ENCODE peak calls at places on chromosomes 6 and 20, in five cellular contexts. One of them, this sample, is unnamed.

GRCh38 chr20:47456041-47456537 is 45.6 kb upstream of the NCOA3 start:
- DNase-seq in mucosa of descending colon: no peak
- DNase-seq in AG08396: no peak
- DNase-seq in effector CD4-positive, alpha-beta T cell: no peak
- DNase-seq in memory B cell: no peak
- DNase-seq in this sample: no peak

GRCh38 chr6:157266274-157267101 is 56.8 kb downstream of the TMEM242 start:
- DNase-seq in mucosa of descending colon: no peak
- DNase-seq in AG08396: no peak
- DNase-seq in effector CD4-positive, alpha-beta T cell: no peak
- DNase-seq in memory B cell: no peak
- DNase-seq in this sample: no peak

GRCh38 chr20:57082546-57082945 is 183.9 kb downstream of the BMP7 start:
- DNase-seq in mucosa of descending colon: no peak
- DNase-seq in AG08396: no peak
- DNase-seq in effector CD4-positive, alpha-beta T cell: no peak
- DNase-seq in memory B cell: no peak
- DNase-seq in this sample: peak; percentile 28

GRCh38 chr6:34018961-34019606 is 126.8 kb downstream of the GRM4 start:
- DNase-seq in mucosa of descending colon: no peak
- DNase-seq in AG08396: no peak
- DNase-seq in effector CD4-positive, alpha-beta T cell: no peak
- DNase-seq in memory B cell: no peak
- DNase-seq in this sample: no peak

GRCh38 chr6:51753635-51754034 is 333.8 kb downstream of the PKHD1 start:
- DNase-seq in mucosa of descending colon: no peak
- DNase-seq in AG08396: no peak
- DNase-seq in effector CD4-positive, alpha-beta T cell: no peak
- DNase-seq in memory B cell: no peak
- DNase-seq in this sample: no peak

GRCh38 chr20:63259734-63260460 is 5.6 kb upstream of the NKAIN4 start:
- DNase-seq in mucosa of descending colon: no peak
- DNase-seq in AG08396: no peak
- DNase-seq in effector CD4-positive, alpha-beta T cell: no peak
- DNase-seq in memory B cell: no peak
- DNase-seq in this sample: no peak

GRCh38 chr6:84356907-84357306 is 129.5 kb upstream of the CEP162 start:
- DNase-seq in mucosa of descending colon: no peak
- DNase-seq in AG08396: no peak
- DNase-seq in effector CD4-positive, alpha-beta T cell: no peak
- DNase-seq in memory B cell: no peak
- DNase-seq in this sample: no peak

GRCh38 chr20:59219206-59219605 is 55.6 kb downstream of the ZNF831 start:
- DNase-seq in mucosa of descending colon: no peak
- DNase-seq in AG08396: no peak
- DNase-seq in effector CD4-positive, alpha-beta T cell: no peak
- DNase-seq in memory B cell: no peak
- DNase-seq in this sample: no peak

GRCh38 chr6:158027590-158028285 is 46.1 kb downstream of the SYNJ2 start:
- DNase-seq in mucosa of descending colon: peak; percentile 57
- DNase-seq in AG08396: no peak
- DNase-seq in effector CD4-positive, alpha-beta T cell: no peak
- DNase-seq in memory B cell: no peak
- DNase-seq in this sample: no peak

GRCh38 chr6:132730560-132730959 is 16.7 kb upstream of the VNN1 start:
- DNase-seq in mucosa of descending colon: no peak
- DNase-seq in AG08396: peak; percentile 66
- DNase-seq in effector CD4-positive, alpha-beta T cell: no peak
- DNase-seq in memory B cell: no peak
- DNase-seq in this sample: no peak

GRCh38 chr6:52551483-52552277 is 25.2 kb downstream of the TRAM2 start:
- DNase-seq in mucosa of descending colon: peak; percentile 66
- DNase-seq in AG08396: peak; percentile 74
- DNase-seq in effector CD4-positive, alpha-beta T cell: no peak
- DNase-seq in memory B cell: no peak
- DNase-seq in this sample: peak; percentile 56

GRCh38 chr20:54026300-54027064 is 43.9 kb downstream of the BCAS1 start:
- DNase-seq in mucosa of descending colon: no peak
- DNase-seq in AG08396: no peak
- DNase-seq in effector CD4-positive, alpha-beta T cell: no peak
- DNase-seq in memory B cell: no peak
- DNase-seq in this sample: no peak

GRCh38 chr6:141587482-141588266 is 545.1 kb upstream of the GJE1 start:
- DNase-seq in mucosa of descending colon: no peak
- DNase-seq in AG08396: peak; percentile 49
- DNase-seq in effector CD4-positive, alpha-beta T cell: no peak
- DNase-seq in memory B cell: no peak
- DNase-seq in this sample: no peak

GRCh38 chr6:95120984-95121383 is 456.4 kb upstream of the MANEA start:
- DNase-seq in mucosa of descending colon: no peak
- DNase-seq in AG08396: no peak
- DNase-seq in effector CD4-positive, alpha-beta T cell: no peak
- DNase-seq in memory B cell: no peak
- DNase-seq in this sample: no peak

GRCh38 chr20:33875055-33875454 is 63.9 kb downstream of the CHMP4B start:
- DNase-seq in mucosa of descending colon: no peak
- DNase-seq in AG08396: no peak
- DNase-seq in effector CD4-positive, alpha-beta T cell: no peak
- DNase-seq in memory B cell: peak; percentile 26
- DNase-seq in this sample: no peak

GRCh38 chr6:83976037-83976755 is 57.4 kb upstream of the MRAP2 start:
- DNase-seq in mucosa of descending colon: no peak
- DNase-seq in AG08396: no peak
- DNase-seq in effector CD4-positive, alpha-beta T cell: no peak
- DNase-seq in memory B cell: no peak
- DNase-seq in this sample: no peak

GRCh38 chr20:25398363-25399037 is 7.9 kb upstream of the ABHD12 start:
- DNase-seq in mucosa of descending colon: no peak
- DNase-seq in AG08396: no peak
- DNase-seq in effector CD4-positive, alpha-beta T cell: no peak
- DNase-seq in memory B cell: no peak
- DNase-seq in this sample: no peak

GRCh38 chr6:61558796-61559195 is 727.2 kb downstream of the KHDRBS2 start:
- DNase-seq in mucosa of descending colon: no peak
- DNase-seq in AG08396: no peak
- DNase-seq in effector CD4-positive, alpha-beta T cell: no peak
- DNase-seq in memory B cell: no peak
- DNase-seq in this sample: no peak

GRCh38 chr6:169921227-169921626 is 169.8 kb downstream of the ERMARD start:
- DNase-seq in mucosa of descending colon: no peak
- DNase-seq in AG08396: no peak
- DNase-seq in effector CD4-positive, alpha-beta T cell: no peak
- DNase-seq in memory B cell: no peak
- DNase-seq in this sample: no peak

GRCh38 chr6:43268348-43268685 is 25.0 kb downstream of the TTBK1 start:
- DNase-seq in mucosa of descending colon: no peak
- DNase-seq in AG08396: no peak
- DNase-seq in effector CD4-positive, alpha-beta T cell: no peak
- DNase-seq in memory B cell: no peak
- DNase-seq in this sample: no peak

GRCh38 chr20:41086402-41087324 is 50.7 kb upstream of the PLCG1 start:
- DNase-seq in mucosa of descending colon: no peak
- DNase-seq in AG08396: no peak
- DNase-seq in effector CD4-positive, alpha-beta T cell: no peak
- DNase-seq in memory B cell: no peak
- DNase-seq in this sample: peak; percentile 92

GRCh38 chr6:14957355-14958059 is 288.4 kb upstream of the JARID2 start:
- DNase-seq in mucosa of descending colon: no peak
- DNase-seq in AG08396: no peak
- DNase-seq in effector CD4-positive, alpha-beta T cell: no peak
- DNase-seq in memory B cell: no peak
- DNase-seq in this sample: no peak

GRCh38 chr6:149889321-149889720 is 8.6 kb downstream of the RAET1E start:
- DNase-seq in mucosa of descending colon: no peak
- DNase-seq in AG08396: no peak
- DNase-seq in effector CD4-positive, alpha-beta T cell: no peak
- DNase-seq in memory B cell: no peak
- DNase-seq in this sample: no peak

GRCh38 chr20:52923123-52923543 is 49.0 kb upstream of the TSHZ2 start:
- DNase-seq in mucosa of descending colon: no peak
- DNase-seq in AG08396: no peak
- DNase-seq in effector CD4-positive, alpha-beta T cell: no peak
- DNase-seq in memory B cell: no peak
- DNase-seq in this sample: no peak

GRCh38 chr20:3753098-3753497 is 14.5 kb downstream of the ADISSP start:
- DNase-seq in mucosa of descending colon: no peak
- DNase-seq in AG08396: peak; percentile 91
- DNase-seq in effector CD4-positive, alpha-beta T cell: peak; percentile 50
- DNase-seq in memory B cell: peak; percentile 37
- DNase-seq in this sample: no peak

This sample was measured in NCI-H2171.